ENCODE peak calls at places on chromosomes 13 and 19, in four cellular contexts. F is mesendoderm, S is tibial nerve, J is GM23248. D is an unnamed sample.

GRCh38 chr13:50650936-50651638 is 192.4 kb downstream of the DLEU7 start:
- DNase-seq in F (no peak), S (no peak), J (peak; percentile 19), D (no peak)

GRCh38 chr19:21082011-21082975 is at the start of gene ZNF714:
- DNase-seq in S (peak; percentile 80), J (peak; percentile 87), F (peak; percentile 99), D (peak; percentile 81)

GRCh38 chr13:29266261-29266660 is 329.2 kb downstream of the SLC7A1 start:
- DNase-seq in S (no peak), J (no peak), F (no peak), D (no peak)

GRCh38 chr13:99191900-99192399 is 8.7 kb upstream of the UBAC2 start:
- DNase-seq in F (no peak), J (peak; percentile 64), S (no peak), D (no peak)

GRCh38 chr13:26558074-26558805 is 757 bp downstream of the WASF3 start:
- DNase-seq in F (peak; percentile 44), S (no peak), J (peak; percentile 57), D (peak; percentile 27)

GRCh38 chr19:45676851-45677263 is 8.8 kb downstream of the GIPR start:
- DNase-seq in J (no peak), S (no peak), F (peak; percentile 21), D (no peak)

GRCh38 chr19:18845961-18846360 is 14.2 kb downstream of the UPF1 start:
- DNase-seq in F (no peak), J (no peak), S (no peak), D (no peak)

GRCh38 chr13:106756446-106756845 is 188.5 kb upstream of the ARGLU1 start:
- DNase-seq in F (no peak), S (no peak), J (no peak), D (no peak)

GRCh38 chr13:30159446-30159839 is 147.9 kb downstream of the KATNAL1 start:
- DNase-seq in S (no peak), F (no peak), J (peak; percentile 91), D (no peak)

GRCh38 chr13:28579334-28579733 is 79.6 kb upstream of the POMP start:
- DNase-seq in S (no peak), F (peak; percentile 62), J (no peak), D (no peak)

GRCh38 chr13:75263741-75264407 is 218.1 kb downstream of the TBC1D4 start:
- DNase-seq in J (peak; percentile 42), S (no peak), F (no peak), D (no peak)

GRCh38 chr13:92804346-92804745 is 422.3 kb upstream of the GPC6 start:
- DNase-seq in J (peak; percentile 54), F (no peak), S (no peak), D (no peak)

GRCh38 chr13:53206455-53206854 is 177.8 kb downstream of the OLFM4 start:
- DNase-seq in S (no peak), J (peak; percentile 24), F (peak; percentile 34), D (no peak)

GRCh38 chr19:49425922-49426592 is 869 bp downstream of the GFY start:
- DNase-seq in S (no peak), F (peak; percentile 71), J (peak; percentile 72), D (no peak)

GRCh38 chr13:98599502-98600328 is 22.8 kb upstream of the STK24 start:
- DNase-seq in F (peak; percentile 81), J (peak; percentile 29), S (no peak), D (no peak)

GRCh38 chr13:54536112-54536511 is 1507.5 kb downstream of the OLFM4 start:
- DNase-seq in F (peak; percentile 67), S (no peak), J (no peak), D (no peak)

GRCh38 chr13:72849571-72849970 is 67.6 kb downstream of the PIBF1 start:
- DNase-seq in S (no peak), F (no peak), J (peak; percentile 50), D (no peak)

GRCh38 chr19:38538793-38539528 is 78.8 kb downstream of the MAP4K1 start:
- DNase-seq in F (no peak), J (no peak), S (no peak), D (no peak)

GRCh38 chr13:74040200-74040599 is 94.0 kb downstream of the KLF12 start:
- DNase-seq in J (peak; percentile 38), S (peak; percentile 25), F (peak; percentile 93), D (peak; percentile 46)

GRCh38 chr19:48639483-48640375 is 2.5 kb upstream of the DBP start:
- DNase-seq in F (no peak), J (no peak), S (no peak), D (no peak)

GRCh38 chr13:40152145-40152544 is 496.7 kb downstream of the COG6 start:
- DNase-seq in S (no peak), F (no peak), J (peak; percentile 89), D (no peak)

GRCh38 chr13:66809496-66809895 is 420.6 kb downstream of the PCDH9 start:
- DNase-seq in J (no peak), F (no peak), S (no peak), D (no peak)

GRCh38 chr19:13881231-13881691 is 4.3 kb downstream of the NANOS3 start:
- DNase-seq in F (peak; percentile 88), S (no peak), J (peak; percentile 26), D (no peak)

GRCh38 chr13:90055121-90055520 is 1292.4 kb upstream of the MIR17HG start:
- DNase-seq in J (peak; percentile 12), S (no peak), F (no peak), D (no peak)

GRCh38 chr13:42757678-42758420 is 23.5 kb upstream of the FAM216B start:
- DNase-seq in S (no peak), F (no peak), J (no peak), D (no peak)

GRCh38 chr19:28949535-28949934 is 263.4 kb downstream of the UQCRFS1 start:
- DNase-seq in S (no peak), F (peak; percentile 21), J (no peak), D (no peak)

GRCh38 chr13:106322628-106323027 is 212.8 kb downstream of the EFNB2 start:
- DNase-seq in F (no peak), S (no peak), J (no peak), D (no peak)

GRCh38 chr19:46955114-46955812 is 64.4 kb upstream of the NPAS1 start:
- DNase-seq in J (peak; percentile 74), S (no peak), F (no peak), D (no peak)

GRCh38 chr13:51879133-51879532 is 17.4 kb downstream of the CCDC70 start:
- DNase-seq in J (no peak), S (no peak), F (peak; percentile 3), D (no peak)

DNA sequence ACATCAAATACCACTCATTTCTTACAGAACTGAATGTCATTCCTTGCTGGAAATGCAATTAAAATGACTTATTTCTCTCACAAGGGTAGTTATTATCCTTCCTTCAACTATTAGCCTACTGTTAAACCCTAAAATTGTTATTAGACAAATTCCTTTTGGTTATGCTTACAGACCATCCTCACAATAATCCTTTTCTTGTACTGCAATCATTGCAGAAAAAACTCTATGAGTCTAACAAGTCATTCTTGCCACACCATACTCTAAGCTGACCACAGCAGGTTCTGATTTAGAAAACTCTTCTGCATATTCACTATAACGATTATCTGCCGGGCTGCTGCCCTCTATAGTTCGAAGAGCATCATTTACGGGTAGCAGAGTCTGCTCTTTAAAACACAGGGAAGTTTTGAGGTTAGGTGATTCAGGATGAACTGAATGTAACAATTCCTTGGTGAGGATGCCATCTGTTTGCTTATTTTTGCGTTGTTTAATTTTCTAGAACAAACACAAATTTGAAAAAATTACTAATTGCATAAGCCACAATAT is 38.2 kb downstream of the MTMR6 start:
- DNase-seq in S (no peak), J (peak; percentile 85), F (peak; percentile 61), D (no peak)
- H3K27ac ChIP-seq in S (no peak overlapping the region), J (peak overlapping the region; percentile 6), F (no peak overlapping the region), D (no peak overlapping the region)

DNA sequence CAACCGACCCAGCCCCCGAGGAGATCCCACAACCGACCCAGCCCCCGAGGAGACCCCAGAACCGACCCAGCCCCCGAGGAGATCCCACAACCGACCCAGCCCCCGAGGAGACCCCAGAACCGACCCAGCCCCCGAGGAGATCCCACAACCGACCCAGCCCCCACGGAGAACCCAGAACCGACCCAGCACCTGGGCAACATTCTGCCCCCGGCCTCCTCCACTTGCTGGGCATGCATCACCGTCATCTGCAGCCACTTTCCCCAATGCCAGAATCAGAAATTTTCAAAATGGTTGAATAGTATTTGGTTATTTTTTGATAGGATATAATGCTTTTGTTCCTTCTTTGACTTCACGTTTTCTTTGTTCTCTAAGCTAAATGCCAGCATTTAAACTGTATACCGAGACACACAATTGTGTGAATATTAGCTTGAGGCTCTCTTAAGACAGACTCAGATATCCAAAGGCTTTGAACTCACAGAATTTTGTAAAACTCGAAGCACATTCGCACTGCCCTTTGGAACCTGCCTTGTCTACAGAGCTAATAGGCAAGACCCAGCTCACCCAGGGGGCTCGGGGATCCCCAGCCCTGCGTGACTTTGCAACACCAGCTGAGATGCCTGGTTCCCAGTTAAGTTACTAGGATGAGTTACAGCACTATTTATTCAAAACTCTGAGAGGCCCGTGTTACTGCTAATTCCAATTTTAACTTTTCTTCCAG is 15.5 kb upstream of the RASA3 start:
- DNase-seq in F (no peak), S (no peak), J (no peak), D (no peak)
- H3K4me1 ChIP-seq in F (no peaks in the 10 kb centered on the region), S (peaks cover under 1% of the 10 kb centered on the region), J (no peaks in the 10 kb centered on the region), D (no peaks in the 10 kb centered on the region)

DNA sequence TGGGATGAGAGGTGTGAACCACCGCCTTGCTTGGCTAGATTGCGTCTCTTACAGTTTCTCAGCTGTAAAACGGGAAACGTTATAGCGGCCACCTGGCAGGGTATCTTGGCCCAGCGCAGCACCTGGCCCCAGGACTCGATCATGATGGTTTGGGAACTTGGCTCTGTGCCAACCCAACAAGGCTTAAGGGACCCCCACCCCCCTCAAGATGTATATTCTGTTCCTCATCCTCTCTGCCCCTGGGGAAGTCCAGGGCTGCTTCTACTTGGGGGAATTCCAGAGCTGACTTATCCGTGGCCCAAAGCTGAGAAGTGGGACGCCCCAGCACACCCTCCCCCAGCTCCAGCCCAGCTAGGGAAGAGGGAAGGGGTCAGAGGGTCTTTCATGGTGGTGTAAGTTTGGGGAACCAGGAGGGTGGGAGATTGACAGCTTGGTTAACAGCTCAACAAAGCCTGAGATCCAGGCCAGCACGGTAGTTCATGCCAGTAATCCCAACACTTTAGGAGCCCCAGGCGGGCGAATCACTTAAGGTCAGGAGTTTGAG is 695 bp downstream of the ICAM1 start:
- DNase-seq in J (peak; percentile 58), F (no peak), S (no peak), D (no peak)
- H3K27ac ChIP-seq in J (no peak overlapping the region), F (no peak overlapping the region), S (no peak overlapping the region), D (peak overlapping the region; percentile 93)

GRCh38 chr13:109794095-109794494 is 7.7 kb upstream of the IRS2 start:
- DNase-seq in F (peak; percentile 37), S (no peak), J (no peak), D (no peak)
- H3K4me1 ChIP-seq in F (no peaks in the 10 kb centered on the region), S (peaks cover 6% of the 10 kb centered on the region), J (peaks cover 18% of the 10 kb centered on the region), D (peaks cover 10% of the 10 kb centered on the region)

D was measured in left ventricle myocardium inferior.